ENCODE peak calls at places on chromosomes 1 and 21, in eight cellular contexts. U is epithelial cell of esophagus, O is cardiac muscle cell, E is neural progenitor cell, R is H1, X is heart right ventricle, G is gastrocnemius medialis, Q is breast epithelium. J is an unnamed sample.

GRCh38 chr1:199931666-199932377 is 95.7 kb upstream of the NR5A2 start:
- DNase-seq in R (no peak), E (no peak), O (peak), Q (no peak), X (no peak), U (no peak), G (no peak), J (no peak)

GRCh38 chr1:156487862-156488261 is 12.7 kb downstream of the MEF2D start:
- DNase-seq in G (peak), E (no peak), O (no peak), Q (no peak), R (no peak), U (peak), X (no peak), J (no peak)

GRCh38 chr1:218671573-218671972 is 326.4 kb downstream of the TGFB2 start:
- DNase-seq in Q (no peak), R (no peak), O (peak), E (peak), X (no peak), G (no peak), U (no peak), J (no peak)

GRCh38 chr1:55828031-55828430 is 612.9 kb upstream of the USP24 start:
- DNase-seq in R (no peak), O (no peak), E (no peak), G (no peak), Q (peak), U (peak), X (no peak), J (no peak)

GRCh38 chr1:163758977-163759670 is 437.4 kb downstream of the NUF2 start:
- DNase-seq in G (no peak), U (no peak), E (no peak), X (no peak), R (no peak), O (no peak), Q (no peak), J (no peak)

GRCh38 chr1:170032531-170033295 is 41.8 kb downstream of the KIFAP3 start:
- DNase-seq in Q (no peak), R (no peak), O (no peak), G (no peak), U (no peak), E (no peak), X (no peak), J (no peak)

GRCh38 chr1:119288751-119289150 is 79.8 kb upstream of the HAO2 start:
- DNase-seq in E (no peak), Q (no peak), R (no peak), O (no peak), X (no peak), G (no peak), U (no peak), J (no peak)

GRCh38 chr1:111732718-111733117 is 6.5 kb downstream of the INKA2 start:
- DNase-seq in X (no peak), U (no peak), O (no peak), G (no peak), R (no peak), Q (no peak), E (no peak), J (no peak)

GRCh38 chr1:117216718-117217117 is 6.0 kb upstream of the VTCN1 start:
- DNase-seq in U (no peak), X (no peak), Q (no peak), E (no peak), G (no peak), R (no peak), O (no peak), J (no peak)

GRCh38 chr21:36109868-36110267 is 25.0 kb upstream of the CBR3 start:
- DNase-seq in U (no peak), Q (no peak), X (no peak), E (no peak), G (no peak), O (no peak), R (no peak), J (no peak)

GRCh38 chr1:179966551-179966950 is 11.9 kb downstream of the CEP350 start:
- DNase-seq in Q (no peak), X (no peak), E (no peak), U (no peak), G (no peak), O (peak), R (no peak), J (no peak)

GRCh38 chr1:202121006-202121405 is 1.7 kb upstream of the GPR37L1 start:
- DNase-seq in X (no peak), R (no peak), O (no peak), E (no peak), U (no peak), Q (no peak), G (no peak), J (no peak)

GRCh38 chr1:55280731-55281130 is 65.6 kb upstream of the USP24 start:
- DNase-seq in X (no peak), Q (no peak), O (no peak), R (no peak), G (no peak), E (no peak), U (no peak), J (no peak)

GRCh38 chr21:31711745-31712144 is 20.2 kb downstream of the SCAF4 start:
- DNase-seq in O (no peak), R (no peak), E (no peak), X (no peak), G (no peak), Q (no peak), U (no peak), J (no peak)

GRCh38 chr1:112396668-112397025 is 633 bp downstream of the CTTNBP2NL start:
- DNase-seq in Q (no peak), U (peak), E (peak), R (no peak), G (no peak), O (peak), X (no peak), J (peak)

GRCh38 chr21:31397515-31397926 is 53.5 kb upstream of the TIAM1 start:
- DNase-seq in G (no peak), E (no peak), Q (no peak), O (peak), R (no peak), X (no peak), U (no peak), J (no peak)

GRCh38 chr1:92483442-92484170 is 3.1 kb downstream of the GFI1 start:
- DNase-seq in Q (no peak), G (no peak), X (peak), E (peak), R (no peak), O (no peak), U (no peak), J (peak)

GRCh38 chr1:64631346-64632052 is 113.4 kb upstream of the RAVER2 start:
- DNase-seq in G (no peak), O (no peak), E (peak), X (no peak), Q (no peak), U (no peak), R (no peak), J (no peak)

GRCh38 chr21:27171704-27172103 is 204.8 kb upstream of the ADAMTS5 start:
- DNase-seq in U (no peak), O (peak), R (no peak), Q (no peak), G (no peak), E (no peak), X (no peak), J (no peak)

GRCh38 chr1:204615881-204616280 is 69.7 kb downstream of the LRRN2 start:
- DNase-seq in E (no peak), R (no peak), G (no peak), U (no peak), O (no peak), Q (no peak), X (no peak), J (no peak)

GRCh38 chr1:109060707-109061106 is 15.1 kb downstream of the TAF13 start:
- DNase-seq in U (no peak), R (no peak), X (no peak), Q (no peak), G (no peak), O (no peak), E (no peak), J (no peak)

GRCh38 chr1:200034821-200035396 is 7.4 kb downstream of the NR5A2 start:
- DNase-seq in E (peak), X (no peak), G (no peak), O (peak), U (peak), R (no peak), Q (no peak), J (no peak)

GRCh38 chr1:100912019-100912418 is 16.1 kb downstream of the SLC30A7 start:
- DNase-seq in U (no peak), O (no peak), Q (no peak), E (no peak), R (no peak), G (no peak), X (no peak), J (no peak)

GRCh38 chr1:32716312-32717126 is 13.9 kb upstream of the SYNC start:
- DNase-seq in O (peak), Q (peak), E (peak), X (peak), U (peak), R (peak), G (no peak), J (peak)

GRCh38 chr1:36776949-36777348 is 257.4 kb downstream of the GRIK3 start:
- DNase-seq in X (no peak), R (no peak), O (no peak), U (no peak), E (no peak), Q (no peak), G (no peak), J (no peak)

GRCh38 chr1:216805233-216805632 is 82.0 kb upstream of the ESRRG start:
- DNase-seq in E (no peak), X (no peak), O (no peak), G (peak), U (peak), R (no peak), Q (no peak), J (no peak)

GRCh38 chr1:31943546-31944184 is 5.5 kb upstream of the PTP4A2 start:
- DNase-seq in Q (no peak), O (peak), U (no peak), X (no peak), G (no peak), E (no peak), R (no peak), J (no peak)

GRCh38 chr1:166875734-166876539 is at the start of gene TADA1:
- DNase-seq in X (peak), Q (peak), O (peak), E (peak), G (peak), R (peak), U (peak), J (peak)

GRCh38 chr1:166870584-166870983 is 5.5 kb downstream of the TADA1 start:
- DNase-seq in G (no peak), U (no peak), X (no peak), Q (no peak), E (no peak), O (no peak), R (no peak), J (no peak)

GRCh38 chr1:166874464-166874863 is 1.6 kb downstream of the TADA1 start:
- DNase-seq in R (no peak), Q (no peak), U (no peak), G (no peak), X (no peak), E (peak), O (no peak), J (no peak)

GRCh38 chr1:166875302-166875733 is 746 bp downstream of the TADA1 start:
- DNase-seq in X (no peak), G (no peak), Q (no peak), U (no peak), E (peak), R (no peak), O (no peak), J (no peak)

GRCh38 chr1:166876540-166876838 is 425 bp upstream of the TADA1 start:
- DNase-seq in Q (no peak), G (no peak), U (no peak), E (no peak), R (no peak), X (no peak), O (no peak), J (no peak)
- TF ChIP-seq CTCF in Q (peak), G (no peak), U (peak), E (peak), R (no peak), X (no peak), O (no peak), J (no peak)

GRCh38 chr1:198054510-198054909 is 102.3 kb upstream of the NEK7 start:
- DNase-seq in G (no peak), E (no peak), U (no peak), O (peak), Q (no peak), X (no peak), R (no peak), J (no peak)

GRCh38 chr1:198056255-198056654 is 100.5 kb upstream of the NEK7 start:
- DNase-seq in U (peak), O (peak), R (peak), Q (no peak), E (peak), X (no peak), G (no peak), J (peak)
- TF ChIP-seq CTCF in U (peak), O (no peak), R (peak), Q (no peak), E (peak), X (no peak), G (no peak), J (peak)

DNA sequence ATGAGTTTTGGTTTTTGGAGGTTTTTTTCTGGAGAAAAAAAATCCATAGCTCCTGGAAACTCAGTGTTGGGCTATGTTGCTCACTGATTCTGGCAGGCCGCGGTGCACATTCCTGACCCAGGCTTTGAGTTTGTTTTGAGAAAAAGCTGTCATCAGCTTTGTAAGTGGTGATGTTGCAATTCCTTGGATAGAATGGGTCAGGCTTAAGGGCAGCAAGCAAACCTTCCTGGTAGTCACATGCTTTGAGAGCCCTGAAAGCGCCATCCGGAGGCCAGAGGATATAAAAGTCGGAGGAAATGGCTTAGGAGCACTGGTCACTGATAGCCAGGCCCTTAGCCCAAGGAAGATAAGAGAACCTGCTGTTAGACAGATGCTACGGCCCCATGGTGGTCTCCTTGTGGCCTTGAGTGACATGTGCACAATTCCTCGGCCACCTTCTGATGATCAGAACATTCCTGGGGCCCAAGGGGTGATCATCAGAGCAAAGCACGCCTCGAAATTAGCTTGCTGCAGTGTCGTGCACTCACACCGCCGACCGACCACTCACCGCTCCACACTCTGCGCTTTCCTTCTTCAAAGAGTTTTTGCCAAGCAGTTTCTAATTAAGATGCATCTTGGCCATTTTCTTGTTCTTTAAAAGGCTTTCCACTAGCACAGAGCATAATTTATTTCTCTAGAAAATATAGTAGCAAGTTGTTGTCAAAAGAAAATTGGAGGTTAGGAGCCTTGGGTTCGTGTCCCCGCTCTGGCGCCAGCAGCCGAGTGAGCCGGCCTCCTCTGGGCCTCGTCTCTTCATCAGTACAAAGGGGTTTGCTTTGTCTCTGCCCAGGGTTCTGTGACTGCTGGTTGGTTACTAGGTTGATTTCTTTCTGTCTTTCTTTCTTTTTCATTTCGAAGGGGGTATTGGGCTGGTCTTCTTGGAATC is 78.7 kb downstream of the MAN1C1 start:
- DNase-seq in X (peak), U (peak), Q (peak), G (peak), O (peak), R (no peak), E (peak), J (no peak)
- TF ChIP-seq CTCF in X (no peak), U (peak), Q (no peak), G (no peak), O (peak), R (peak), E (peak), J (no peak)

GRCh38 chr1:68723791-68724190 is 226.9 kb upstream of the DEPDC1 start:
- DNase-seq in G (no peak), R (no peak), Q (no peak), X (no peak), E (no peak), U (peak), O (no peak), J (no peak)
- TF ChIP-seq CTCF in G (no peak), R (no peak), Q (no peak), X (no peak), E (no peak), U (no peak), O (no peak), J (no peak)

GRCh38 chr1:1574721-1575537 is at the start of gene SSU72:
- DNase-seq in O (peak), E (peak), G (peak), R (peak), Q (peak), U (peak), X (peak), J (peak)
- TF ChIP-seq CTCF in O (no peak), E (no peak), G (no peak), R (peak), Q (peak), U (no peak), X (no peak), J (no peak)

GRCh38 chr1:43383449-43383848 is 6.2 kb downstream of the MED8 start:
- DNase-seq in E (no peak), Q (no peak), G (no peak), U (no peak), R (no peak), O (no peak), X (no peak), J (no peak)
- TF ChIP-seq CTCF in E (peak), Q (peak), G (peak), U (peak), R (no peak), O (no peak), X (no peak), J (no peak)

DNA sequence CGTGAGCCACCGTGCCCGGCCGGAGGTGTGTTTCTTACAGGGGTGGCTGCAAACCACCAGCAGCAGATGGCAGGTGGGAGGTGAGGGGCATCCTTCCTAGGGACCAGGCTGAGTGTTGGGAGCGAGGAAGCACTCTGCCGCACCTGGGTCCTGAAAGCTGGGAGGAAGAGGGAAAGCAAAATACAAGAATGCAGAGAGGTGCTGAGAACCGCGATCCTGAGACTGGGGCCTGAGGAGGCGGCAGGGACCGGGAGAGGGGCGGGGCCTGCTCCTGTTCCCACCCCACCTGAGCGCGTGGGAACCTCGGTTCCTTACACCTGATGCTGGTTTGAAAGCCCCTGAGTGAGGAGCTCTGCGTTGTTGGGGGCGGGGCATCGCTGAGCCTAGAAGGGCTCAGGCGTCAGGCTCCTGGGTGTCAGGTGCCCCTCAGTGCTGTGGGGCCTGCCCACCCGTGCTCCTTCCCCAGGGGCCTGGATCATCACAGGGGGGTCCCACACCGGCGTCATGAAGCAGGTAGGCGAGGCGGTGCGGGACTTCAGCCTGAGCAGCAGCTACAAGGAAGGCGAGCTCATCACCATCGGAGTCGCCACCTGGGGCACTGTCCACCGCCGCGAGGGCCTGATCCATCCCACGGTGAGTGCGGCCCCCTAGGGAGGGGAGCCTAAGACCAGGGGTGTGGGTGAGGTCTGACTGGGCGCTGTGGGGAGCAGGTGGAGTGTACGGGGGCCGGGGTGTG is 15.5 kb downstream of the TRPM2 start:
- DNase-seq in Q (no peak), O (no peak), X (no peak), G (no peak), E (peak), R (no peak), U (no peak), J (peak)
- TF ChIP-seq CTCF in Q (no peak), O (no peak), X (no peak), G (no peak), E (peak), R (peak), U (no peak), J (no peak)

DNA sequence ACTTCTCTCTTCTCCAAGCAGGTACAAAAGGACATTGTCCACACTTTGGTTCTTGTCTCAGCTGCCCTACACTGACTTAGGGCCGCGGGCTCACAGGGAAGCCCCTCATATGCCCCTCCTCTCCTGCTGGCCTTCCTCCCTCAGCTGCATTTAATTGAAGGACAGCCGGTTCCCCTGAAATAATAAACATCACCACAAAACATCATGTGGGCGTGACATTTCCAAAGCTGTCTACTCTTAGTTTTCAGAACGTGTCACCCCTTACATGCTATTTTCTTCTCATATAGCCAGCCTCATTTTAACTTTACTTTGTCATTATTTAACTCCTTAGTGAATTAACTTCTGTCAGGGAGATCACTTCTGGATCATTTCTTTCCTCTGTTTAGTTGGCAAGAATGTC is 103.2 kb downstream of the COLGALT2 start:
- DNase-seq in Q (no peak), X (no peak), U (no peak), G (no peak), O (no peak), E (no peak), R (no peak), J (no peak)
- TF ChIP-seq CTCF in Q (no peak), X (no peak), U (no peak), G (no peak), O (no peak), E (no peak), R (no peak), J (no peak)